ENCODE peak calls at places on chromosomes 16 and 17, in nine cellular contexts. Z, V, S, B, J, O, U, F and A are unnamed samples.
A peak's percentile ranks its signal among the peaks of the same experiment; 100 is the strongest.

GRCh38 chr16:1295465-1295864 is 14.0 kb upstream of the UBE2I start:
- DNase-seq in Z (no peak), V (no peak), S (no peak), B (no peak), J (no peak), O (no peak), U (no peak), F (no peak), A (no peak)

GRCh38 chr17:43845772-43846171 is 1.2 kb upstream of the CD300LG start:
- DNase-seq in Z (no peak), V (no peak), S (no peak), B (no peak), J (no peak), O (no peak), U (no peak), F (no peak), A (no peak)

GRCh38 chr17:33858682-33859081 is 396.4 kb upstream of the CCL2 start:
- DNase-seq in Z (no peak), V (no peak), S (no peak), B (no peak), J (no peak), O (no peak), U (no peak), F (no peak), A (no peak)

GRCh38 chr16:67170168-67170947 is at the start of gene NOL3:
- DNase-seq in Z (peak; percentile 90), V (peak; percentile 71), S (peak; percentile 94), B (peak; percentile 84), J (peak; percentile 88), O (peak; percentile 86), U (peak; percentile 94), F (peak; percentile 86), A (peak; percentile 96)

GRCh38 chr17:42016952-42017865 is at the start of gene DNAJC7:
- DNase-seq in Z (peak; percentile 92), V (peak; percentile 95), S (peak; percentile 96), B (peak; percentile 93), J (peak; percentile 91), O (peak; percentile 92), U (peak; percentile 92), F (peak; percentile 90), A (peak; percentile 98)

GRCh38 chr16:85718682-85719081 is 29.9 kb upstream of the GINS2 start:
- DNase-seq in Z (no peak), V (no peak), S (no peak), B (peak; percentile 34), J (peak; percentile 28), O (no peak), U (no peak), F (no peak), A (no peak)

GRCh38 chr17:68697850-68698313 is 96.7 kb upstream of the FAM20A start:
- DNase-seq in Z (no peak), V (peak; percentile 24), S (peak; percentile 73), B (peak; percentile 31), J (peak; percentile 16), O (no peak), U (no peak), F (no peak), A (no peak)

GRCh38 chr16:14418795-14419225 is 211.2 kb downstream of the PARN start:
- DNase-seq in Z (peak; percentile 75), V (no peak), S (peak; percentile 85), B (peak; percentile 37), J (no peak), O (no peak), U (no peak), F (no peak), A (no peak)

GRCh38 chr16:49121636-49122035 is 160.0 kb downstream of the CBLN1 start:
- DNase-seq in Z (no peak), V (no peak), S (no peak), B (no peak), J (no peak), O (no peak), U (no peak), F (no peak), A (no peak)

GRCh38 chr16:66359012-66359411 is 7.5 kb upstream of the CDH5 start:
- DNase-seq in Z (no peak), V (peak; percentile 32), S (no peak), B (no peak), J (no peak), O (no peak), U (no peak), F (no peak), A (no peak)

GRCh38 chr17:70646673-70647072 is 477.3 kb downstream of the KCNJ2 start:
- DNase-seq in Z (no peak), V (no peak), S (no peak), B (no peak), J (no peak), O (no peak), U (no peak), F (no peak), A (no peak)
- TF ChIP-seq CTCF in Z (no peak), V (no peak), S (no peak), B (no peak), J (no peak), O (no peak), U (no peak), F (no peak), A (no peak)

DNA sequence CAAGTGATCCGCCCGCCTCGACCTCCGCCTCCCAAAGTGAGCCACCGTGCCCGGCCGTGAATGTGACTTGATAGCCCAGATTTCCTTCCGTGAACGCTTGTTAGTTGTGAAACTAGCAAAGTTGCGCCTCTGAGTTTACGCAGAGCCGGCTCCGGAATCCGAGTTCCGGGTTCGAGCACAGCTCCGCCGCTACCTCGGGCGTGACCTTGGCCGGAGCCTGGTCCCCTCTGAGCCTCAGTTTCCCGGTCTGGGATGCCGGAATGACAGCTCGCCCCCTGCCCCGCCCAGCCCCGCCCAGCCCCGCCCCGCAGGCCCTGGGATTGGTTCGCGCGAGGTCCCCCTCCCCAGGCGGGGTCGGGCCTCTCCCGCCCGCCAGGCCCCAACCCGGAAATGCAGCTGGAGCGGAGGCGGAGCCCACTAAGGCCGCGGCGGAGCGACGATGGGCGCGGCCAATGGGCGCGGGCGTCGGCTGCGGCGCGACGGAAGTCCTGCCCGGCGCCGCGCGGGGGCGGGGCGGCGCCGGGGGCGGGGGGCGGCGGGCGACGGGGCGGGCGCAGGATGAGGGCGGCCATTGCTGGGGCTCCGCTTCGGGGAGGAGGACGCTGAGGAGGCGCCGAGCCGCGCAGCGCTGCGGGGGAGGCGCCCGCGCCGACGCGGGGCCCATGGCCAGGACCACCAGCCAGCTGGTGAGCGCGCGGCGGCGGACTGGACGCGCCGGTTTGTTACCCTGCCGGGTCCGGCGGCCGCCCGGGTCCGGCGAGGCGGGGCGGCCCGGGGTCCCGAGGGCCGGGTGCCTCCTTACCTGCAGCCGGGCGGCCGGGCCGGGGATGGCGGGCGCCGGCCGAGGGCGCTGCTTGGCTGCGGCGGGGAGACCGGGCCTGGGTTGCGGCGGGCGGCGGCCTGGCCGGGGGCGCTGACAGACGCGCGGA is at the start of gene PDPK1:
- DNase-seq in Z (peak; percentile 94), V (peak; percentile 95), S (peak; percentile 97), B (peak; percentile 94), J (peak; percentile 95), O (peak; percentile 97), U (peak; percentile 96), F (peak; percentile 95), A (peak; percentile 91)
- TF ChIP-seq POLR2A in Z (peak; percentile 50), V (peak; percentile 42), S (no peak), B (no peak), J (peak; percentile 67), O (peak; percentile 34), U (peak; percentile 45), F (peak; percentile 27), A (no peak)

GRCh38 chr16:82439678-82440293 is 187.0 kb upstream of the CDH13 start:
- DNase-seq in Z (no peak), V (peak; percentile 12), S (no peak), B (no peak), J (no peak), O (no peak), U (no peak), F (no peak), A (no peak)

DNA sequence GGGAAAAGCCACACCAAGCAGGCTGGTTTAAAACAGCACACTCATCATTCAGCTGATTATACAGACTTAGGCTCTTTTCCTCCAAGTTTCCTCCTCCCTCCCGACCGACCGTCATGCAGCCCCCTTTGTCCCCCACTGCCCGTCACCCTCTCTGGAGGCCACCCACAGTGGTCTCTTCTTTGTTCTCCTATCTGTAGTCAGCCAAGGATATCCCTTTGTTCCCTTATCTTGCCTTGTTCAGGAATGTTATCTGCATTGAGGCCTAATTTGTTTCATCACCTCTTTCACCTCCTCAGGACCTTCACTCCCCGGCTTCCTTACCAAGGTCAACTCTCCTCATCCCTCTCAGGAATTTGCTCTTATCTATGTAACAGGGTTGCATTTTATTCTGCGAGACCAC is 186.4 kb upstream of the CDH13 start:
- DNase-seq in Z (no peak), V (no peak), S (no peak), B (no peak), J (no peak), O (no peak), U (no peak), F (no peak), A (no peak)
- H3K4me3 ChIP-seq in Z (no peak overlapping the region), V (no peak overlapping the region), S (no peak overlapping the region), B (no peak overlapping the region), J (no peak overlapping the region), O (no peak overlapping the region), U (no peak overlapping the region), F (no peak overlapping the region), A (no peak overlapping the region)

GRCh38 chr17:75940727-75941441 is at the start of gene FBF1:
- DNase-seq in Z (peak; percentile 95), V (peak; percentile 97), S (peak; percentile 96), B (peak; percentile 96), J (peak; percentile 96), O (peak; percentile 96), U (peak; percentile 97), F (peak; percentile 91), A (peak; percentile 88)
- TF ChIP-seq CTCF in Z (peak; percentile 5), V (no peak), S (no peak), B (no peak), J (no peak), O (no peak), U (peak; percentile 27), F (no peak), A (no peak)